ENCODE peak calls at places on chromosomes 16 and 17, in four cellular contexts. E, U, R and O are unnamed samples.

GRCh38 chr17:42329025-42329976 is 41.0 kb downstream of the STAT5A start:
- DNase-seq in E (no peak), U (peak; percentile 57), R (peak; percentile 82), O (no peak)

GRCh38 chr16:30585022-30585399 is 486 bp downstream of the ZNF785 start:
- DNase-seq in U (no peak), E (no peak), R (no peak), O (peak; percentile 54)

GRCh38 chr16:71421911-71422310 is 19.9 kb downstream of the TLE7 start:
- DNase-seq in U (no peak), R (peak; percentile 14), E (no peak), O (peak; percentile 55)

GRCh38 chr16:19879241-19879792 is 5.3 kb downstream of the GPRC5B start:
- DNase-seq in E (peak; percentile 63), R (no peak), U (no peak), O (no peak)

GRCh38 chr16:85422374-85423185 is 190.5 kb upstream of the GSE1 start:
- DNase-seq in R (no peak), U (no peak), E (no peak), O (no peak)

GRCh38 chr16:30041841-30042240 is 10.8 kb upstream of the TLCD3B start:
- DNase-seq in E (no peak), U (no peak), R (no peak), O (no peak)

GRCh38 chr16:35664091-35664693 is 2204.8 kb downstream of the TP53TG3F start:
- DNase-seq in E (no peak), R (no peak), U (no peak), O (no peak)

GRCh38 chr16:89269805-89270665 is 52.5 kb downstream of the ZNF778 start:
- DNase-seq in U (no peak), E (no peak), R (no peak), O (no peak)

GRCh38 chr16:76157629-76158028 is 119.6 kb upstream of the CNTNAP4 start:
- DNase-seq in R (no peak), U (no peak), E (no peak), O (no peak)

GRCh38 chr17:33942414-33942813 is 312.7 kb upstream of the CCL2 start:
- DNase-seq in R (peak; percentile 62), U (no peak), E (no peak), O (no peak)

GRCh38 chr17:76697702-76698465 is 12.9 kb downstream of the MXRA7 start:
- DNase-seq in R (peak; percentile 74), U (no peak), E (no peak), O (no peak)

GRCh38 chr17:48611681-48612455 is 1.1 kb upstream of the HOXB7 start:
- DNase-seq in E (no peak), R (peak; percentile 52), U (no peak), O (no peak)

GRCh38 chr16:11349599-11350276 is 4.5 kb downstream of the RMI2 start:
- DNase-seq in E (peak; percentile 23), R (peak; percentile 39), U (no peak), O (no peak)

GRCh38 chr17:2701161-2701995 is 10.2 kb downstream of the CLUH start:
- DNase-seq in E (no peak), R (peak; percentile 3), U (no peak), O (no peak)

GRCh38 chr16:29664133-29664912 is 1.3 kb downstream of the SPN start:
- DNase-seq in E (no peak), R (no peak), U (no peak), O (peak; percentile 56)

GRCh38 chr17:57342141-57342540 is 85.8 kb downstream of the MSI2 start:
- DNase-seq in U (no peak), E (peak; percentile 6), R (no peak), O (no peak)

GRCh38 chr16:12488371-12488770 is 315.3 kb downstream of the CPPED1 start:
- DNase-seq in U (no peak), E (no peak), R (no peak), O (no peak)

GRCh38 chr16:2056681-2057407 is 9.1 kb downstream of the TSC2 start:
- DNase-seq in U (no peak), R (no peak), E (peak; percentile 23), O (no peak)

GRCh38 chr17:77909816-77910215 is 48.7 kb upstream of the TNRC6C start:
- DNase-seq in E (no peak), R (no peak), U (no peak), O (no peak)

GRCh38 chr17:76124582-76125390 is 16.3 kb downstream of the FOXJ1 start:
- DNase-seq in E (no peak), U (no peak), R (no peak), O (no peak)

GRCh38 chr17:38735161-38735997 is 5.2 kb downstream of the CISD3 start:
- DNase-seq in E (no peak), U (peak; percentile 38), R (peak; percentile 38), O (peak; percentile 90)

GRCh38 chr16:2968368-2968737 is 795 bp upstream of the PAQR4 start:
- DNase-seq in U (no peak), E (no peak), R (no peak), O (no peak)

GRCh38 chr17:81000631-81001357 is 9.2 kb downstream of the CHMP6 start:
- DNase-seq in U (no peak), E (no peak), R (no peak), O (peak; percentile 30)

GRCh38 chr16:1428511-1428910 is 2.4 kb upstream of the PERCC1 start:
- DNase-seq in E (no peak), R (peak; percentile 51), U (no peak), O (peak; percentile 84)

GRCh38 chr16:50273888-50274770 is 7.8 kb downstream of the ADCY7 start:
- DNase-seq in R (no peak), E (no peak), U (no peak), O (peak; percentile 89)

GRCh38 chr17:50122945-50123344 is 7.0 kb downstream of the SAMD14 start:
- DNase-seq in E (no peak), U (no peak), R (no peak), O (no peak)

GRCh38 chr16:87540072-87540976 is 47.5 kb upstream of the ZCCHC14 start:
- DNase-seq in R (no peak), U (no peak), E (peak; percentile 8), O (no peak)

GRCh38 chr17:57552114-57552601 is 192.9 kb downstream of the CCDC182 start:
- DNase-seq in R (peak; percentile 12), E (peak; percentile 55), U (no peak), O (peak; percentile 82)

GRCh38 chr17:12391468-12391867 is 274.2 kb upstream of the MYOCD start:
- DNase-seq in E (no peak), U (no peak), R (no peak), O (no peak)

GRCh38 chr16:84042879-84043485 is 387 bp upstream of the SLC38A8 start:
- DNase-seq in U (no peak), R (no peak), E (no peak), O (no peak)

GRCh38 chr16:54446639-54447038 is 160.1 kb upstream of the IRX3 start:
- DNase-seq in U (no peak), E (no peak), R (peak; percentile 89), O (no peak)

GRCh38 chr17:14760719-14761425 is 460.0 kb downstream of the HS3ST3B1 start:
- DNase-seq in U (no peak), R (no peak), E (no peak), O (no peak)

GRCh38 chr17:9702916-9703780 is 57.8 kb downstream of the USP43 start:
- DNase-seq in U (no peak), R (no peak), E (no peak), O (no peak)

GRCh38 chr16:29995330-29995910 is at the start of gene HIRIP3:
- DNase-seq in R (peak; percentile 86), E (peak; percentile 53), U (peak; percentile 66), O (peak; percentile 93)

GRCh38 chr16:66510711-66511614 is 39.0 kb downstream of the TK2 start:
- DNase-seq in R (no peak), U (no peak), E (no peak), O (no peak)

GRCh38 chr17:80023261-80024205 is 12.1 kb downstream of the TBC1D16 start:
- DNase-seq in R (no peak), U (no peak), E (no peak), O (no peak)

GRCh38 chr17:43211480-43212402 is at the start of gene TMEM106A:
- DNase-seq in R (peak; percentile 85), E (peak; percentile 7), U (peak; percentile 73), O (peak; percentile 95)

GRCh38 chr17:62724398-62725146 is 83.5 kb downstream of the MARCHF10 start:
- DNase-seq in U (no peak), R (peak; percentile 48), E (no peak), O (peak; percentile 71)

GRCh38 chr17:59825533-59826316 is 67.0 kb downstream of the TUBD1 start:
- DNase-seq in R (peak; percentile 59), E (no peak), U (peak; percentile 71), O (no peak)